ENCODE peak calls at places on chromosomes 1 and 21, in four cellular contexts. Z, U, J and K are unnamed samples.

GRCh38 chr1:180975551-180975950 is 47.1 kb downstream of the STX6 start:
- DNase-seq in Z (no peak), U (no peak), J (no peak), K (no peak)

GRCh38 chr1:156897078-156897825 is 3.7 kb downstream of the PEAR1 start:
- DNase-seq in Z (no peak), U (no peak), J (no peak), K (no peak)

GRCh38 chr1:167670563-167670962 is 40.5 kb downstream of the RCSD1 start:
- DNase-seq in Z (no peak), U (no peak), J (no peak), K (no peak)

GRCh38 chr1:155064109-155064812 is 721 bp downstream of the EFNA4 start:
- DNase-seq in Z (peak), U (peak), J (no peak), K (peak)

GRCh38 chr1:156279837-156280236 is 2.8 kb downstream of the SMG5 start:
- DNase-seq in Z (no peak), U (no peak), J (no peak), K (no peak)

GRCh38 chr1:182415789-182416188 is 15.3 kb upstream of the TEDDM1 start:
- DNase-seq in Z (no peak), U (no peak), J (no peak), K (no peak)

GRCh38 chr1:170665625-170666024 is 1.7 kb downstream of the PRRX1 start:
- DNase-seq in Z (no peak), U (no peak), J (no peak), K (no peak)

GRCh38 chr1:15734296-15734695 is 1.8 kb upstream of the SLC25A34 start:
- DNase-seq in Z (no peak), U (no peak), J (no peak), K (no peak)

GRCh38 chr1:202694354-202694753 is 15.9 kb downstream of the SYT2 start:
- DNase-seq in Z (no peak), U (no peak), J (no peak), K (no peak)

GRCh38 chr1:22850281-22850680 is 122.4 kb downstream of the LACTBL1 start:
- DNase-seq in Z (no peak), U (no peak), J (no peak), K (no peak)

GRCh38 chr1:76040327-76040868 is 34.1 kb upstream of the ST6GALNAC3 start:
- DNase-seq in Z (peak), U (peak), J (no peak), K (peak)
- TF ChIP-seq BHLHE40 in Z (no peak), U (no peak), J (no peak), K (no peak)

GRCh38 chr1:198794498-198794897 is 155.7 kb downstream of the PTPRC start:
- DNase-seq in Z (no peak), U (no peak), J (no peak), K (no peak)

DNA sequence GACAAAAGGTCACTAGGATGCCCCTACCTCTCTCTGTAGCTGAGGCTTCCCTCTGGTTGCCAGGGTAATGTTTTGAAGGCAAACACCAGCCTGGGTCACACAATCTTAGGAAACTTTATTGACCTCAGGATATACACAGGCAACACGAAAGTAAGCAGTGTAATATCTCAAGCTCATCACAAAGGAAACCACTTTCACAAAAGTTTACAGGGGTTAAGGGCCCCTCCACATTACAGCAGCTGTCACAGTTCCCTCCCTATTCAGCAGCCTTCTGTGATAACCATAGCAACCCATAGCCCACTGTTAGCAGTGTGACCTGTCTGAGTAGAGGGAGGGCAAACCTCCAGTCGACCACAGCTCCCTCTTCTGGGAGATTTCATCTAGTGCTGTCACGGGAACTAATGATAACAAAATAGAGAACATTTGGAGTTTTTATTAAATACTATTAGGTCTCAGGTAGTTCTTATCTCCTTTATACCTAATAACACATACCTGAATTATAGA is 149.8 kb downstream of the PTPRC start:
- DNase-seq in Z (no peak), U (peak), J (no peak), K (peak)
- TF ChIP-seq SP1 in Z (no peak), U (no peak), J (no peak), K (no peak)

GRCh38 chr1:25527946-25528595 is 15.3 kb upstream of the LDLRAP1 start:
- DNase-seq in Z (no peak), U (no peak), J (no peak), K (no peak)

GRCh38 chr1:25530348-25531081 is 12.9 kb upstream of the LDLRAP1 start:
- DNase-seq in Z (peak), U (no peak), J (no peak), K (no peak)

GRCh38 chr1:25531082-25531461 is 12.3 kb upstream of the LDLRAP1 start:
- DNase-seq in Z (no peak), U (no peak), J (no peak), K (no peak)

GRCh38 chr1:25528881-25529517 is 14.4 kb upstream of the LDLRAP1 start:
- DNase-seq in Z (no peak), U (no peak), J (no peak), K (no peak)

DNA sequence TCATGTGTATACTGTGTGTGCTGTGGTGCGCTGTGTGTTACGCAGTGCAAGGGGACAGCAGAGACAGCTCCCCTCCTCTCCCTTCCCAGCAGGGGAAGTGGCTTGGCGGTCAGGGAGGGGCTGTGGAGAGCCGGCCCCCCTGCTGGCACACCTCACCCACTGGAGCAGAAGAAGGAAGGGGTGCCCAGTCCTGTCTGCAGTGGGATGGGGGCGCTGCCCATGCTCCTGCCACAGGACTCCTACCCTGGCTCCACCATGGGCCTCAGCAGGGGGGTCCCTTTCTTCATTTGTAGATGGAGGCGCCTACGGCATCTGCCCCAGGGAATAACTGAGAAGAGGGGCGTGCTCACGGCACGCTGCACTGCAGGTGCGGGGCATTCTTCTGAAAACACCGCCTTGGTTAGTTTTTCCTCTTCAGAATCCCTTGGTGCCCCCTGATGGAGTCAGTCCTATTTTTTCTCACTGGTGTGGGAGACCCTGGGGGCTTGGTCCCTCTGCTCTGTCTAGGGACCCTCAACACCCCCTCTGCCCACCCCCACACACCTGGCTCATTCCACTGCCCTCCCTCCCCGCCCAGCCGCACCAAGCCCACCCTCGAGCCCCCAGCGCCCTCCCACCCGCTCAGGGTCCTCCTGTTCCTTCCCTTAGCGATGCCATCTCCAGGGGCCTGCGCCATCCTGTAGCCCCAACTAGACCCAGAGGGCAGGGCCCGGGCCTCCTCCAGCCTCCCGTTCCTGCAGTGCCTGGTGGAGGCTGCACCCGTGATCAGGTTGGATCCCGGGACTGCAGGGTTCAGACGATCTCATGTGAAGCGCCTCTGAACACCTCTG is 13.7 kb upstream of the LDLRAP1 start:
- DNase-seq in Z (no peak), U (no peak), J (no peak), K (no peak)
- TF ChIP-seq FOXK2 in Z (no peak), U (no peak), J (no peak), K (no peak)

DNA sequence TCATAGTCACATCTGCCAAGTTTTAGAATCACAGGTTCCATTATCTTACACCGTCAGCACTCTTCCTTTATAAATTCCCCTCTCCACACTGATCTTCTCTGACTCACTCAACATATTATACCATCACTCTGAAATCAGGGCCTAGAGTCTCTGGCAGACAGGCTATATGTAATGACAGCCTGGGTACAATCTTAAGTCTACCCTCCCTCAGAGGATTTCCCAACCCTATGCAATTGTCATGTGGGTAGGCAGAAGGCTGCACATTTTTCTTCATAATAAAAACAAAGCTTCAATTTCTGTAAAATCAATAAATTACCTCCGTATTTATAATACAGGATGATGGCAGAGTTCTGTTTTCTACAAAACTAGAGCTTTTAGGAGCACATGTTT is 138.0 kb downstream of the RERE start:
- DNase-seq in Z (no peak), U (no peak), J (no peak), K (no peak)
- TF ChIP-seq BHLHE40 in Z (no peak), U (no peak), J (no peak), K (no peak)

DNA sequence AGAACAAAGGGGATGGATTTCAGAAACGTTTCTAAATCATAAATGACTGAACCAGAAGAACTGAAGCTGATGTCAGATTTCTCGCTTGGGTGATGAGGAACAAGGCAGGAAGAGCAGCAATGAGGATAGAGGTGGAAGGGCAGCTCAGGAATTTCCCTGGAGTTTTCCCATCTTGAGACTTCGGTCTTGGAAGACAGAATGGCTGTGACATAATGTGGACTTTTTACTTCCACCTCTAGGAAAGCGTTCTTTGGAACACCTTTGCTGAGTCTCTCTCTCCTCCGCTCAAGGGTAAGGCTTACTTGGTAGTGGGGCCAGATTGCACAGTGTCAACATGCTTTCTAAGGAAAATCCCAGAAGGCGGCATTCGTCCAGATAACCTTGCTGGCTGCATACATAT is 36.6 kb downstream of the DEGS1 start:
- DNase-seq in Z (no peak), U (no peak), J (no peak), K (no peak)
- TF ChIP-seq SP1 in Z (no peak), U (no peak), J (no peak), K (no peak)

DNA sequence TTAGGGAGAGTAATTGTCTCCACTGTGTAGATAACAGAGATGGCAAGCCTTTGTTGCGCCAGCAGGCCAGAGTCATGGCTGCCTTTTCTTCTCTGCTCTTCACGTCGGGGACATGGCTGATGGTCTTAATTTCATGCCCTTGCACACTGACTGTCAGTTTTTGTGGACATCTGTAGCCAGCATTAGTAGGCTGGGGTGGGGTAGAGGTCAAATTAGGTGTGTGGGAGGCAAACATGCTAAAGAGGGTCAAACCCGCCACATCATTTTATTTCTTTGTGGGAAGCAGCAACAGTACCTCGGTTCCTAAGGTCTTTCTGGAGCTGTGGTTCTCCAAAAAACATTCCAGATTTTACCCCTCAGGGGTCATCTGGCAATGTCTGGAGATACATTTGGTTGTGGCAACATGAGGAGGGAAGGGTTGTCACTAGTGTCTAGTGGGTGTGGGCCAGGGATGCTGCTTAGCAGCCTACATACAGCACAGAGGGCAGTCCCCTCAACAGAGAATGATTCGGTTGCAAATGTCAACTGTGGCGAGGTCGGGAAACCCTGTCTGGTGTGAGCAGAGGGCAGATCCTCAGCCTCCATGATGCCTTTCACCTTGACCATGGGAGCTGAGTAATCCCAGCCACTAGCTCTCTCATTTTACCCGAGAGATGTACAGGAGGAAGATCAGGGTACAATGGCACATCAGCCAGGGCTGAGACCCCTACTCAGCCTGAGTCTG is 14.7 kb downstream of the RUNX1 start:
- DNase-seq in Z (no peak), U (no peak), J (no peak), K (no peak)
- TF ChIP-seq FOXK2 in Z (no peak), U (no peak), J (no peak), K (no peak)

GRCh38 chr1:19785660-19786059 is 14.1 kb downstream of the TMCO4 start:
- DNase-seq in Z (no peak), U (no peak), J (no peak), K (no peak)

GRCh38 chr1:19792237-19793002 is 7.3 kb downstream of the TMCO4 start:
- DNase-seq in Z (peak), U (no peak), J (no peak), K (no peak)

GRCh38 chr1:19786988-19787423 is 12.7 kb downstream of the TMCO4 start:
- DNase-seq in Z (no peak), U (no peak), J (no peak), K (no peak)
- TF ChIP-seq BHLHE40 in Z (no peak), U (no peak), J (no peak), K (no peak)